ENCODE peak calls at places on chromosomes 13 and 19, in four cellular contexts. N, E, J and Y are unnamed samples.

GRCh38 chr13:29943301-29944085 is 93.1 kb upstream of the UBL3 start:
- DNase-seq in N (no peak), J (no peak), E (no peak), Y (no peak)

GRCh38 chr13:39159971-39160370 is 121.7 kb downstream of the NHLRC3 start:
- DNase-seq in E (no peak), N (no peak), J (no peak), Y (no peak)

GRCh38 chr13:73059460-73060250 is 850 bp downstream of the KLF5 start:
- DNase-seq in J (no peak), E (peak; percentile 30), N (no peak), Y (peak; percentile 10)

GRCh38 chr13:44141213-44141724 is 232.4 kb upstream of the SERP2 start:
- DNase-seq in J (no peak), E (no peak), N (no peak), Y (no peak)

GRCh38 chr19:7170983-7171382 is 101.5 kb downstream of the ZNF557 start:
- DNase-seq in J (no peak), N (no peak), E (no peak), Y (no peak)

GRCh38 chr19:50912727-50913716 is 1.8 kb upstream of the KLK4 start:
- DNase-seq in N (no peak), E (peak; percentile 28), J (no peak), Y (no peak)

GRCh38 chr19:50932018-50932689 is 20.7 kb downstream of the KLK5 start:
- DNase-seq in E (no peak), J (no peak), N (no peak), Y (no peak)

GRCh38 chr13:28204690-28205443 is 66.5 kb downstream of the PAN3 start:
- DNase-seq in N (peak; percentile 13), J (no peak), E (no peak), Y (no peak)

GRCh38 chr13:51953347-51953746 is 57.9 kb downstream of the ATP7B start:
- DNase-seq in N (no peak), J (no peak), E (no peak), Y (no peak)

GRCh38 chr13:60164490-60164889 is 762 bp upstream of the DIAPH3 start:
- DNase-seq in N (no peak), J (no peak), E (no peak), Y (peak; percentile 2)

GRCh38 chr19:43471091-43471490 is 5.7 kb upstream of the LYPD3 start:
- DNase-seq in J (no peak), N (no peak), E (no peak), Y (no peak)

GRCh38 chr19:42116308-42117075 is 15.8 kb downstream of the POU2F2 start:
- DNase-seq in N (no peak), E (no peak), J (no peak), Y (no peak)

GRCh38 chr13:38401276-38401675 is 51.6 kb downstream of the UFM1 start:
- DNase-seq in J (no peak), E (no peak), N (no peak), Y (no peak)

GRCh38 chr19:14146789-14147216 is 10.4 kb upstream of the ASF1B start:
- DNase-seq in N (no peak), E (no peak), J (no peak), Y (peak; percentile 84)

GRCh38 chr13:30111810-30112209 is 195.5 kb downstream of the KATNAL1 start:
- DNase-seq in E (peak; percentile 10), J (no peak), N (no peak), Y (no peak)

GRCh38 chr19:54164369-54165068 is 5.0 kb upstream of the LENG1 start:
- DNase-seq in J (peak; percentile 76), N (no peak), E (peak; percentile 94), Y (peak; percentile 22)

GRCh38 chr19:1066748-1067340 is at the start of gene ARHGAP45:
- DNase-seq in N (no peak), E (peak; percentile 83), J (no peak), Y (no peak)

GRCh38 chr19:45468159-45468651 is 409 bp downstream of the FOSB start:
- DNase-seq in N (no peak), J (no peak), E (no peak), Y (no peak)

GRCh38 chr13:105611424-105611823 is 924.0 kb downstream of the EFNB2 start:
- DNase-seq in J (no peak), N (no peak), E (no peak), Y (peak; percentile 41)

GRCh38 chr19:35719402-35720162 is 1.8 kb downstream of the KMT2B start:
- DNase-seq in N (no peak), E (no peak), J (no peak), Y (no peak)

GRCh38 chr19:2231621-2232221 is 4.4 kb downstream of the PLEKHJ1 start:
- DNase-seq in J (no peak), E (no peak), N (no peak), Y (no peak)

GRCh38 chr19:4933528-4933927 is 24.2 kb downstream of the UHRF1 start:
- DNase-seq in E (no peak), J (no peak), N (no peak), Y (no peak)

GRCh38 chr13:23434431-23434830 is 929 bp upstream of the SACS start:
- DNase-seq in E (no peak), J (no peak), N (no peak), Y (no peak)

GRCh38 chr13:23430664-23431063 is 2.8 kb downstream of the SACS start:
- DNase-seq in N (no peak), J (no peak), E (no peak), Y (no peak)

GRCh38 chr13:23436680-23437079 is 3.2 kb upstream of the SACS start:
- DNase-seq in J (no peak), N (no peak), E (no peak), Y (no peak)

GRCh38 chr13:23432589-23432988 is 913 bp downstream of the SACS start:
- DNase-seq in E (no peak), N (no peak), J (no peak), Y (peak; percentile 5)

GRCh38 chr13:23433171-23434153 is at the start of gene SACS:
- DNase-seq in J (peak; percentile 21), N (no peak), E (no peak), Y (peak; percentile 52)
- TF ChIP-seq CHD1 in J (no peak), N (no peak), E (no peak), Y (no peak)

DNA sequence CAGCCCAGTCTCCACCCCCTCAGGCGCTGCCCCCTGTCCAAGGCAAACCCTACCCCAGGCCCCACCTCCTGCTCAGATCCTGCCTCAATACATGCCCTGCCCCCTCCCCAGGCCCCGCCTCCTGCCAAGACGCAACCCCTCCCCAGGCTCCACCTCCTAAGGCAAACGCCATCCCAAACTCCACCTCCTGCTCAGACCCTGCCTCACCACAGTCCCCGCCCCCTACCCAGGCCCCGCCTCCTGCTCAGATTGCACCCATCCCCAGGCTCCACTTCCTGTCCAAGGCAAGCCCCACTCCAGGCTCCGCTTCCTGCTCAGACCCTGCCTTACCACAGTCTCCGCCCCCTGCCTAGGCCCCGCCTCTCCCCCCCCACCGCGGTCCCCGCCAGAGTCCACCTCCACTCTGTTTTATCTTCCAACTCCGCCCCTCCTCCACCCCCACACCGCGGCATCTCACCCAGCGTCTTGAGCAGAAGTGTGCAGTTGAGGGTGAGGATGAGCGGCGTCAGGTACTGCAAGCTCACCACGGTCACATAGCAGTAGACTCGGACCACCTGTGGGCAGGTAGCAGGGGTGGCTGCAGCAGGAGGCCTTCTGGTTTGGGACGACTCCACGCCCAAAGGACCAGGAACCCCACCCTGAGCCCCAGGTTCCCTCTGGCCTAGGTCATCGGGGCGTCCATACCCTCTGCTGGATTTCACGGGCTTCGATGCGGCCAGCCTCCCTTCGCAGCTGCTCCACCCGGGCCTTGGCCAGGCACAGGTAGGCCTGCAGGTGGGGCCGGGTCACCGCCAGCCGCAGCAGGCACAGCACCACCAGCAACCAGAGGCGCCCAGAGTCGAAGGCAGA is 17.7 kb downstream of the TMEM161A start:
- DNase-seq in N (no peak), E (peak; percentile 99), J (peak; percentile 99), Y (peak; percentile 62)
- TF ChIP-seq CHD1 in N (no peak), E (no peak), J (no peak), Y (no peak)

GRCh38 chr19:24046550-24046949 is 40.4 kb upstream of the ZNF254 start:
- DNase-seq in J (no peak), N (no peak), E (no peak), Y (no peak)
- TF ChIP-seq CHD1 in J (no peak), N (no peak), E (no peak), Y (no peak)

GRCh38 chr19:10194500-10195198 is at the start of gene DNMT1:
- DNase-seq in E (peak; percentile 100), N (peak; percentile 87), J (peak; percentile 85), Y (peak; percentile 95)

GRCh38 chr19:10189631-10190425 is 4.9 kb downstream of the DNMT1 start:
- DNase-seq in J (no peak), E (no peak), N (no peak), Y (peak; percentile 38)

GRCh38 chr19:10192922-10193321 is 1.8 kb downstream of the DNMT1 start:
- DNase-seq in N (no peak), E (no peak), J (no peak), Y (no peak)

GRCh38 chr19:10193666-10194499 is 870 bp downstream of the DNMT1 start:
- DNase-seq in E (peak; percentile 78), N (no peak), J (no peak), Y (peak; percentile 76)

GRCh38 chr19:10191347-10191746 is 3.4 kb downstream of the DNMT1 start:
- DNase-seq in J (no peak), E (no peak), N (no peak), Y (peak; percentile 95)
- TF ChIP-seq CHD1 in J (no peak), E (no peak), N (no peak), Y (no peak)

DNA sequence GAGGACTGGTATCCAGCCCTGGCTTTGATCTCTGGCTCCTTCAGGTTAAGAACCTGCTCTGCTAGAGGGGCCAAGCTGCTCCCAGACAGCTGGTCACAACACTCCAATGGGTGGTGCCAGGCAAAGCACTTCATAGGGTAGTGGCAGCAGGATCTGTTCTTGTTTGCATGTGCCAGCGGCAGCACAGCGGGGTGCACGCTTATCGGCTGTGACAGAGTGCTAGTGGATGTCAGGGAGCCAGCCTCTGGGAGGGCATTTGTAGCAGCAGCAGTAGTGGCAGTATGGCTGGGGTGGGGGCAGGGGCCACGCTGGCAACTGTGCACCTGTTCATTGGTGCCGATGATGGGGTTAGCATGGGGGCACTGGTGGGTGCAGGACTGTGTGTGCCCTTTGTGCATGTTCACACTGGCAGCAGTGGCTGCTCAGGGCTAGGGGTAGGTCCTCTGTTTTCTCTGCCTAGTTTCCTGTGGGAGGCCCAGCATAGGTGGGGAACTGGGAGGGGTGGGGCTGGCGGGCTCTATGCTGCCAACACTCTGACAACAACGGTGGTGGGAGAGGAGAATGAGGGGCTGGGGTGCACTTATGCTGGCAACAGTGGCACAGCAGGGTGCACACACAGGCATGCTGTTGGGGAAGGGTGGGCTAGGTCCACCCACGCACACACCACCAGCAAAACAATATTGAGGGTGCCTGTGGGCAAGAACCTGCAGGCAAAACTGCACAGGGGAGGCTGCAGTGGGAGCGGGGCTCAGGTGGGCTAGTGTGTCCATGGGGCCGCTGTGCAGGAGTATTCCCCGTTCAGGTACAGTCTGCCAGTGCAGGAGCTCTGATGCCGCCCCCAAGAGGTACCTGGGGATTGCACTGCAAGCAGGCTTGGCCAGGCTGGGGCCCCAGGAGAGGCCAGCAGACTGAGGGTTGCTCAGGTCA is 19.3 kb downstream of the AP1M1 start:
- DNase-seq in N (no peak), J (no peak), E (no peak), Y (no peak)
- TF ChIP-seq CHD1 in N (no peak), J (no peak), E (no peak), Y (no peak)

GRCh38 chr13:48570225-48570828 is 37.4 kb upstream of the RCBTB2 start:
- DNase-seq in E (no peak), N (no peak), J (no peak), Y (no peak)
- TF ChIP-seq CHD1 in E (no peak), N (no peak), J (no peak), Y (no peak)